ENCODE peak calls at places on chromosome 12, in five cellular contexts. G is left ventricle myocardium inferior, B is HepG2, V is MM.1S, X is sigmoid colon. L is an unnamed sample. For H3K4me1, the result is how much of the 10 kb centered on the place peaks cover.

GRCh38 chr12:122310636-122311035 is 44.3 kb upstream of the VPS33A start:
- DNase-seq in G (no peak), B (no peak), V (no peak), X (no peak), L (no peak)

GRCh38 chr12:15151141-15152091 is 69.8 kb downstream of the RERG start:
- DNase-seq in G (no peak), B (peak), V (peak), X (no peak), L (peak)

GRCh38 chr12:42958271-42958674 is 368.7 kb upstream of the PRICKLE1 start:
- DNase-seq in G (no peak), B (no peak), V (no peak), X (no peak), L (no peak)

GRCh38 chr12:79344855-79345840 is 345.6 kb downstream of the PAWR start:
- DNase-seq in G (no peak), B (peak), V (peak), X (no peak), L (peak)

GRCh38 chr12:54028324-54029201 is at the start of gene HOXC6:
- DNase-seq in G (no peak), B (no peak), V (no peak), X (no peak), L (no peak)

GRCh38 chr12:113899844-113900471 is 66.2 kb downstream of the RBM19 start:
- DNase-seq in G (no peak), B (no peak), V (no peak), X (no peak), L (no peak)

GRCh38 chr12:24728366-24728765 is 220.5 kb downstream of the BCAT1 start:
- DNase-seq in G (no peak), B (peak), V (peak), X (no peak), L (peak)

GRCh38 chr12:48115957-48116356 is 3.2 kb upstream of the PFKM start:
- DNase-seq in G (no peak), B (no peak), V (no peak), X (no peak), L (no peak)

GRCh38 chr12:75323663-75324062 is 6.5 kb downstream of the CAPS2 start:
- DNase-seq in G (no peak), B (no peak), V (no peak), X (no peak), L (no peak)

GRCh38 chr12:90028620-90029051 is 320.0 kb upstream of the ATP2B1 start:
- DNase-seq in G (no peak), B (no peak), V (no peak), X (no peak), L (peak)

GRCh38 chr12:131443019-131444000 is 267.6 kb upstream of the SFSWAP start:
- DNase-seq in G (no peak), B (no peak), V (no peak), X (no peak), L (no peak)

GRCh38 chr12:76685246-76685678 is 78.7 kb upstream of the ZDHHC17 start:
- DNase-seq in G (peak), B (no peak), V (no peak), X (no peak), L (peak)

GRCh38 chr12:104673294-104674062 is 216.7 kb downstream of the CHST11 start:
- DNase-seq in G (no peak), B (no peak), V (no peak), X (no peak), L (no peak)

GRCh38 chr12:46459111-46459510 is 86.5 kb upstream of the SLC38A2 start:
- DNase-seq in G (no peak), B (no peak), V (no peak), X (no peak), L (no peak)

GRCh38 chr12:116672842-116673516 is 64.9 kb downstream of the SPRING1 start:
- DNase-seq in G (no peak), B (no peak), V (peak), X (no peak), L (no peak)
- H3K4me1 ChIP-seq in G (under half), B (under half), V (under half), X (under half), L (under half)

GRCh38 chr12:120771097-120771496 is 45.5 kb downstream of the ACADS start:
- DNase-seq in G (no peak), B (no peak), V (no peak), X (no peak), L (no peak)

GRCh38 chr12:120774169-120774916 is 48.7 kb downstream of the ACADS start:
- DNase-seq in G (no peak), B (no peak), V (no peak), X (no peak), L (no peak)

GRCh38 chr12:120775862-120776552 is 50.4 kb downstream of the ACADS start:
- DNase-seq in G (no peak), B (peak), V (no peak), X (no peak), L (no peak)
- TF ChIP-seq CTCF in G (peak), B (no peak), V (no peak), X (no peak), L (peak)

GRCh38 chr12:2353691-2354090 is 300.9 kb downstream of the CACNA1C start:
- DNase-seq in G (no peak), B (no peak), V (no peak), X (no peak), L (no peak)

GRCh38 chr12:2355198-2355597 is 302.4 kb downstream of the CACNA1C start:
- DNase-seq in G (no peak), B (no peak), V (no peak), X (no peak), L (no peak)

GRCh38 chr12:2355604-2356003 is 302.8 kb downstream of the CACNA1C start:
- DNase-seq in G (no peak), B (no peak), V (no peak), X (no peak), L (no peak)

GRCh38 chr12:2353281-2353680 is 300.5 kb downstream of the CACNA1C start:
- DNase-seq in G (no peak), B (no peak), V (no peak), X (no peak), L (no peak)

GRCh38 chr12:2354151-2354991 is 301.6 kb downstream of the CACNA1C start:
- DNase-seq in G (no peak), B (no peak), V (peak), X (no peak), L (no peak)
- H3K27ac ChIP-seq in G (peak), B (no peak), V (no peak), X (no peak), L (no peak)

GRCh38 chr12:3149505-3150307 is 72.5 kb downstream of the TSPAN9 start:
- DNase-seq in G (no peak), B (no peak), V (no peak), X (no peak), L (no peak)
- H3K4me1 ChIP-seq in G (half or more), B (under half), V (under half), X (under half), L (under half)

GRCh38 chr12:20624718-20625117 is 70.4 kb upstream of the SLCO1C1 start:
- DNase-seq in G (no peak), B (peak), V (no peak), X (no peak), L (peak)
- TF ChIP-seq CTCF in G (peak), B (peak), V (no peak), X (no peak), L (peak)